ENCODE peak calls at places on chromosome 3, in eight cellular contexts. X is activated CD8-positive, alpha-beta memory T cell treated with anti-CD3 and anti-CD28 coated beads for 24 hours; O is nucleus accumbens; Y is activated T-cell treated with anti-CD3 and anti-CD28 coated beads, Interleukin-2, amount 50 U/mL, for 72 hours; V is Right ventricle myocardium superior; I is sciatic nerve; Q is psoas muscle; E is KBM-7. G is an unnamed sample.

GRCh38 chr3:10553586-10554235 is 48.3 kb upstream of the ATP2B2 start:
- DNase-seq in X (peak), O (no peak), Y (no peak), V (no peak), I (no peak), Q (no peak), E (no peak), G (peak)

GRCh38 chr3:114389156-114389555 is 95.3 kb downstream of the TIGIT start:
- DNase-seq in X (no peak), O (no peak), Y (no peak), V (no peak), I (no peak), Q (no peak), E (no peak), G (no peak)

GRCh38 chr3:77045686-77046085 is 5.8 kb downstream of the ROBO2 start:
- DNase-seq in X (no peak), O (no peak), Y (no peak), V (no peak), I (no peak), Q (no peak), E (no peak), G (no peak)

GRCh38 chr3:100915706-100916105 is 77.5 kb downstream of the ABI3BP start:
- DNase-seq in X (no peak), O (no peak), Y (no peak), V (no peak), I (no peak), Q (no peak), E (no peak), G (no peak)

GRCh38 chr3:45366305-45366704 is 22.1 kb upstream of the LARS2 start:
- DNase-seq in X (no peak), O (no peak), Y (no peak), V (no peak), I (no peak), Q (no peak), E (no peak), G (no peak)

GRCh38 chr3:13083254-13083653 is 10.0 kb upstream of the IQSEC1 start:
- DNase-seq in X (no peak), O (no peak), Y (no peak), V (no peak), I (no peak), Q (no peak), E (no peak), G (no peak)

GRCh38 chr3:58117561-58118305 is 93.0 kb downstream of the DNASE1L3 start:
- DNase-seq in X (no peak), O (no peak), Y (no peak), V (peak), I (peak), Q (no peak), E (no peak), G (no peak)

GRCh38 chr3:102790742-102791141 is 355.9 kb downstream of the ZPLD1 start:
- DNase-seq in X (no peak), O (no peak), Y (no peak), V (no peak), I (no peak), Q (no peak), E (no peak), G (no peak)

GRCh38 chr3:132315851-132316250 is 1.4 kb upstream of the ACP3 start:
- DNase-seq in X (no peak), O (no peak), Y (no peak), V (no peak), I (no peak), Q (no peak), E (no peak), G (no peak)

GRCh38 chr3:26712211-26713026 is 89.8 kb downstream of the LRRC3B start:
- DNase-seq in X (no peak), O (no peak), Y (no peak), V (no peak), I (no peak), Q (no peak), E (peak), G (no peak)

GRCh38 chr3:2908693-2909351 is 201.4 kb downstream of the IL5RA start:
- DNase-seq in X (no peak), O (no peak), Y (no peak), V (no peak), I (no peak), Q (no peak), E (no peak), G (no peak)

GRCh38 chr3:170792511-170792910 is 77.5 kb downstream of the RPL22L1 start:
- DNase-seq in X (no peak), O (no peak), Y (no peak), V (no peak), I (no peak), Q (no peak), E (no peak), G (no peak)

GRCh38 chr3:177835008-177835407 is 637.7 kb upstream of the TBL1XR1 start:
- DNase-seq in X (no peak), O (no peak), Y (no peak), V (no peak), I (no peak), Q (no peak), E (peak), G (no peak)

GRCh38 chr3:52291508-52292181 is 4.0 kb downstream of the GLYCTK start:
- DNase-seq in X (peak), O (no peak), Y (peak), V (no peak), I (no peak), Q (no peak), E (no peak), G (no peak)

GRCh38 chr3:46895204-46895660 is 17.7 kb downstream of the PTH1R start:
- DNase-seq in X (peak), O (no peak), Y (peak), V (peak), I (peak), Q (peak), E (peak), G (no peak)

GRCh38 chr3:62462790-62463186 is 89.4 kb upstream of the FEZF2 start:
- DNase-seq in X (no peak), O (no peak), Y (no peak), V (no peak), I (no peak), Q (no peak), E (no peak), G (no peak)

GRCh38 chr3:197443506-197443905 is 112.3 kb downstream of the BDH1 start:
- DNase-seq in X (no peak), O (no peak), Y (no peak), V (no peak), I (no peak), Q (no peak), E (no peak), G (no peak)

GRCh38 chr3:33962383-33962782 is 164.0 kb downstream of the PDCD6IP start:
- DNase-seq in X (no peak), O (no peak), Y (no peak), V (no peak), I (no peak), Q (no peak), E (no peak), G (no peak)

GRCh38 chr3:133999891-134000685 is 29.6 kb downstream of the SLCO2A1 start:
- DNase-seq in X (no peak), O (no peak), Y (no peak), V (no peak), I (no peak), Q (no peak), E (no peak), G (no peak)

GRCh38 chr3:126963261-126964190 is 19.4 kb upstream of the PLXNA1 start:
- DNase-seq in X (no peak), O (no peak), Y (no peak), V (no peak), I (peak), Q (peak), E (no peak), G (peak)

GRCh38 chr3:13282986-13283876 is 136.9 kb downstream of the NUP210 start:
- DNase-seq in X (no peak), O (no peak), Y (peak), V (peak), I (no peak), Q (peak), E (peak), G (peak)

GRCh38 chr3:145094355-145094941 is 1066.5 kb downstream of the PLOD2 start:
- DNase-seq in X (no peak), O (no peak), Y (no peak), V (no peak), I (no peak), Q (no peak), E (peak), G (no peak)

GRCh38 chr3:156668073-156668763 is 6.2 kb upstream of the TIPARP start:
- DNase-seq in X (no peak), O (no peak), Y (no peak), V (no peak), I (no peak), Q (no peak), E (no peak), G (no peak)

GRCh38 chr3:20041197-20041780 is 1.0 kb downstream of the KAT2B start:
- DNase-seq in X (peak), O (peak), Y (peak), V (peak), I (peak), Q (peak), E (peak), G (peak)

GRCh38 chr3:24111711-24112110 is 166.6 kb downstream of the NR1D2 start:
- DNase-seq in X (no peak), O (no peak), Y (no peak), V (no peak), I (no peak), Q (no peak), E (no peak), G (no peak)

GRCh38 chr3:45939341-45939771 is 3.9 kb upstream of the CXCR6 start:
- DNase-seq in X (no peak), O (no peak), Y (peak), V (no peak), I (peak), Q (no peak), E (no peak), G (no peak)

G was measured in RWPE2.